ENCODE peak calls at places on chromosomes 5 and 9, in eight cellular contexts. L is uterus; C is M059J; W is activated CD8-positive, alpha-beta T cell treated with anti-CD3 and anti-CD28 coated beads for 36 hours; Q is H7; F is NCI-H1694 treated with DMSO at 0.1 percent for 48 hours; S is nephron progenitor cell; I is Calu3. U is an unnamed sample.

GRCh38 chr9:13281356-13282016 is 2.0 kb upstream of the MPDZ start:
- DNase-seq in L (no peak), C (no peak), W (no peak), Q (no peak), F (no peak), S (no peak), I (no peak), U (no peak)

GRCh38 chr9:130453487-130453886 is 8.7 kb downstream of the ASS1 start:
- DNase-seq in L (peak; percentile 63), C (peak; percentile 67), W (no peak), Q (no peak), F (no peak), S (no peak), I (peak; percentile 72), U (peak; percentile 93)

GRCh38 chr5:119221330-119221729 is 134.5 kb upstream of the TNFAIP8 start:
- DNase-seq in L (no peak), C (no peak), W (no peak), Q (no peak), F (no peak), S (no peak), I (no peak), U (no peak)

GRCh38 chr9:106420511-106420944 is 442.4 kb upstream of the ZNF462 start:
- DNase-seq in L (no peak), C (peak; percentile 62), W (peak; percentile 43), Q (no peak), F (no peak), S (no peak), I (peak; percentile 26), U (no peak)

GRCh38 chr9:86649913-86650312 is 295.7 kb upstream of the TUT7 start:
- DNase-seq in L (no peak), C (no peak), W (no peak), Q (no peak), F (no peak), S (no peak), I (no peak), U (no peak)

GRCh38 chr5:150489358-150490295 is 18.3 kb upstream of the NDST1 start:
- DNase-seq in L (no peak), C (peak; percentile 68), W (no peak), Q (peak; percentile 56), F (no peak), S (no peak), I (no peak), U (no peak)

GRCh38 chr9:129446828-129447550 is 173.9 kb downstream of the C9orf50 start:
- DNase-seq in L (no peak), C (no peak), W (no peak), Q (no peak), F (no peak), S (no peak), I (no peak), U (no peak)

GRCh38 chr5:175867587-175868347 is 3.6 kb upstream of the CPLX2 start:
- DNase-seq in L (no peak), C (peak; percentile 14), W (peak; percentile 44), Q (peak; percentile 80), F (peak; percentile 84), S (no peak), I (peak; percentile 32), U (no peak)

GRCh38 chr9:35002623-35003022 is 13.1 kb downstream of the DNAJB5 start:
- DNase-seq in L (no peak), C (no peak), W (no peak), Q (peak; percentile 5), F (no peak), S (no peak), I (no peak), U (no peak)

GRCh38 chr5:73213566-73213998 is 40.6 kb downstream of the TMEM174 start:
- DNase-seq in L (no peak), C (peak; percentile 80), W (peak; percentile 34), Q (peak; percentile 38), F (no peak), S (no peak), I (peak; percentile 30), U (no peak)

U was measured in adrenal gland.